ENCODE peak calls at places on chromosomes 2 and 18, in ten cellular contexts. One of them, this sample, is unnamed. For H3K36me3 and H3K4me1, the result is how much of the 10 kb centered on the place peaks cover.

GRCh38 chr2:100730290-100730868 is 89.6 kb upstream of the NPAS2 start:
- DNase-seq in sigmoid colon: peak
- DNase-seq in stomach: peak
- DNase-seq in transverse colon: peak
- DNase-seq in spleen: no peak
- DNase-seq in HCT116: peak
- DNase-seq in suprapubic skin: no peak
- DNase-seq in prostate gland: peak
- DNase-seq in H1: peak
- DNase-seq in GM23338: peak
- DNase-seq in this sample: no peak

GRCh38 chr2:190099890-190100289 is 37.4 kb upstream of the MSTN start:
- DNase-seq in sigmoid colon: no peak
- DNase-seq in stomach: no peak
- DNase-seq in transverse colon: no peak
- DNase-seq in spleen: no peak
- DNase-seq in HCT116: no peak
- DNase-seq in suprapubic skin: no peak
- DNase-seq in prostate gland: no peak
- DNase-seq in H1: no peak
- DNase-seq in GM23338: no peak
- DNase-seq in this sample: no peak

GRCh38 chr2:215657844-215658243 is 222.0 kb upstream of the FN1 start:
- DNase-seq in sigmoid colon: no peak
- DNase-seq in stomach: no peak
- DNase-seq in transverse colon: no peak
- DNase-seq in spleen: no peak
- DNase-seq in HCT116: no peak
- DNase-seq in suprapubic skin: no peak
- DNase-seq in prostate gland: no peak
- DNase-seq in H1: no peak
- DNase-seq in GM23338: no peak
- DNase-seq in this sample: no peak

GRCh38 chr2:227942021-227942420 is 70.6 kb downstream of the DAW1 start:
- DNase-seq in sigmoid colon: no peak
- DNase-seq in stomach: no peak
- DNase-seq in transverse colon: no peak
- DNase-seq in spleen: no peak
- DNase-seq in HCT116: no peak
- DNase-seq in suprapubic skin: no peak
- DNase-seq in prostate gland: no peak
- DNase-seq in H1: no peak
- DNase-seq in GM23338: no peak
- DNase-seq in this sample: no peak

GRCh38 chr18:24799176-24799575 is 338.7 kb downstream of the HRH4 start:
- DNase-seq in sigmoid colon: no peak
- DNase-seq in stomach: no peak
- DNase-seq in transverse colon: no peak
- DNase-seq in spleen: no peak
- DNase-seq in HCT116: no peak
- DNase-seq in suprapubic skin: no peak
- DNase-seq in prostate gland: no peak
- DNase-seq in H1: no peak
- DNase-seq in GM23338: no peak
- DNase-seq in this sample: no peak

GRCh38 chr2:147463881-147464520 is 380.8 kb upstream of the ACVR2A start:
- DNase-seq in sigmoid colon: no peak
- DNase-seq in stomach: no peak
- DNase-seq in transverse colon: peak
- DNase-seq in spleen: no peak
- DNase-seq in HCT116: no peak
- DNase-seq in suprapubic skin: no peak
- DNase-seq in prostate gland: no peak
- DNase-seq in H1: no peak
- DNase-seq in GM23338: no peak
- DNase-seq in this sample: no peak

GRCh38 chr2:223944166-223944703 is 900 bp downstream of the WDFY1 start:
- DNase-seq in sigmoid colon: peak
- DNase-seq in stomach: peak
- DNase-seq in transverse colon: peak
- DNase-seq in spleen: peak
- DNase-seq in HCT116: no peak
- DNase-seq in suprapubic skin: no peak
- DNase-seq in prostate gland: peak
- DNase-seq in H1: peak
- DNase-seq in GM23338: peak
- DNase-seq in this sample: no peak

GRCh38 chr2:43220229-43220981 is 6.0 kb downstream of the ZFP36L2 start:
- DNase-seq in sigmoid colon: no peak
- DNase-seq in stomach: no peak
- DNase-seq in transverse colon: no peak
- DNase-seq in spleen: peak
- DNase-seq in HCT116: no peak
- DNase-seq in suprapubic skin: no peak
- DNase-seq in prostate gland: no peak
- DNase-seq in H1: no peak
- DNase-seq in GM23338: no peak
- DNase-seq in this sample: no peak

GRCh38 chr18:79560042-79560860 is 119.4 kb upstream of the CTDP1 start:
- DNase-seq in sigmoid colon: peak
- DNase-seq in stomach: no peak
- DNase-seq in transverse colon: no peak
- DNase-seq in spleen: peak
- DNase-seq in HCT116: no peak
- DNase-seq in suprapubic skin: peak
- DNase-seq in prostate gland: no peak
- DNase-seq in H1: no peak
- DNase-seq in GM23338: no peak
- DNase-seq in this sample: peak

GRCh38 chr18:29164020-29164706 is 987.2 kb upstream of the CDH2 start:
- DNase-seq in sigmoid colon: no peak
- DNase-seq in stomach: no peak
- DNase-seq in transverse colon: no peak
- DNase-seq in spleen: no peak
- DNase-seq in HCT116: peak
- DNase-seq in suprapubic skin: no peak
- DNase-seq in prostate gland: no peak
- DNase-seq in H1: no peak
- DNase-seq in GM23338: no peak
- DNase-seq in this sample: no peak

GRCh38 chr2:236745420-236746210 is 176.0 kb downstream of the ACKR3 start:
- DNase-seq in sigmoid colon: no peak
- DNase-seq in stomach: no peak
- DNase-seq in transverse colon: no peak
- DNase-seq in spleen: no peak
- DNase-seq in HCT116: no peak
- DNase-seq in suprapubic skin: no peak
- DNase-seq in prostate gland: peak
- DNase-seq in H1: no peak
- DNase-seq in GM23338: peak
- DNase-seq in this sample: peak

GRCh38 chr18:2903006-2903405 is 56.2 kb downstream of the EMILIN2 start:
- DNase-seq in sigmoid colon: peak
- DNase-seq in stomach: no peak
- DNase-seq in transverse colon: peak
- DNase-seq in spleen: no peak
- DNase-seq in HCT116: no peak
- DNase-seq in suprapubic skin: peak
- DNase-seq in prostate gland: no peak
- DNase-seq in H1: no peak
- DNase-seq in GM23338: no peak
- DNase-seq in this sample: no peak

GRCh38 chr2:205660521-205661124 is 21.7 kb upstream of the NRP2 start:
- DNase-seq in sigmoid colon: peak
- DNase-seq in stomach: no peak
- DNase-seq in transverse colon: peak
- DNase-seq in spleen: no peak
- DNase-seq in HCT116: no peak
- DNase-seq in suprapubic skin: no peak
- DNase-seq in prostate gland: peak
- DNase-seq in H1: peak
- DNase-seq in GM23338: no peak
- DNase-seq in this sample: peak

GRCh38 chr2:224354631-224355211 is 47.2 kb downstream of the FAM124B start:
- DNase-seq in sigmoid colon: no peak
- DNase-seq in stomach: no peak
- DNase-seq in transverse colon: no peak
- DNase-seq in spleen: no peak
- DNase-seq in HCT116: no peak
- DNase-seq in suprapubic skin: no peak
- DNase-seq in prostate gland: no peak
- DNase-seq in H1: no peak
- DNase-seq in GM23338: no peak
- DNase-seq in this sample: no peak

GRCh38 chr18:31679133-31679731 is 5.1 kb downstream of the B4GALT6 start:
- DNase-seq in sigmoid colon: no peak
- DNase-seq in stomach: no peak
- DNase-seq in transverse colon: no peak
- DNase-seq in spleen: no peak
- DNase-seq in HCT116: peak
- DNase-seq in suprapubic skin: no peak
- DNase-seq in prostate gland: no peak
- DNase-seq in H1: no peak
- DNase-seq in GM23338: no peak
- DNase-seq in this sample: no peak

GRCh38 chr2:227106845-227107759 is 56.9 kb downstream of the COL4A4 start:
- DNase-seq in sigmoid colon: no peak
- DNase-seq in stomach: peak
- DNase-seq in transverse colon: peak
- DNase-seq in spleen: no peak
- DNase-seq in HCT116: peak
- DNase-seq in suprapubic skin: no peak
- DNase-seq in prostate gland: peak
- DNase-seq in H1: peak
- DNase-seq in GM23338: peak
- DNase-seq in this sample: no peak

GRCh38 chr2:144835634-144836351 is 315.9 kb upstream of the ZEB2 start:
- DNase-seq in sigmoid colon: no peak
- DNase-seq in stomach: no peak
- DNase-seq in transverse colon: no peak
- DNase-seq in spleen: no peak
- DNase-seq in HCT116: peak
- DNase-seq in suprapubic skin: no peak
- DNase-seq in prostate gland: no peak
- DNase-seq in H1: no peak
- DNase-seq in GM23338: no peak
- DNase-seq in this sample: no peak

DNA sequence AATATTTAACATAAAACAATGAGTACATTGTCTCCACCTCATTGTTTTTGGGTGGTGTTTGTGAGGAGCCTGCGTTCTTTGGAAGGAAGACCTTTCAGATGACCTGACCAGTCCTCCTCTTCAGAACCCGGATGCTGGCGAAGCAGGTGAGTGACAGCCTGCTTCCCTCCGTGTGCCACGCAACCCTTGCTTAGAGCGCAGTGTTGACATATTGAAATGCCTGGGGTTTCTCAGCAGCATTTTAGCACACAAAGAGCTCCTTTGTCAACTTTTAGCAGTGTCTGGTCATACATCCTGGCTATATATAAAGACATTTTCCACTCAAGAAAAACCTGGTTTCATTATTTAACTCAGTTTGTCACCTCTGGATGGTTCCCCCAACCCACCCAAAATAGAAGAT is 335.7 kb upstream of the POU3F3 start:
- DNase-seq in sigmoid colon: no peak
- DNase-seq in stomach: no peak
- DNase-seq in transverse colon: no peak
- DNase-seq in spleen: no peak
- DNase-seq in HCT116: no peak
- DNase-seq in suprapubic skin: no peak
- DNase-seq in prostate gland: no peak
- DNase-seq in H1: no peak
- DNase-seq in GM23338: no peak
- DNase-seq in this sample: no peak
- TF ChIP-seq POLR2AphosphoS5 in sigmoid colon: no peak
- TF ChIP-seq POLR2AphosphoS5 in stomach: no peak
- TF ChIP-seq POLR2AphosphoS5 in transverse colon: no peak
- TF ChIP-seq POLR2AphosphoS5 in spleen: no peak
- TF ChIP-seq POLR2AphosphoS5 in HCT116: no peak
- TF ChIP-seq POLR2AphosphoS5 in suprapubic skin: no peak
- TF ChIP-seq POLR2AphosphoS5 in prostate gland: no peak
- TF ChIP-seq POLR2AphosphoS5 in H1: no peak
- TF ChIP-seq POLR2AphosphoS5 in GM23338: no peak
- TF ChIP-seq POLR2AphosphoS5 in this sample: no peak

GRCh38 chr2:96823203-96823602 is 7.1 kb downstream of the CNNM3 start:
- DNase-seq in sigmoid colon: no peak
- DNase-seq in stomach: no peak
- DNase-seq in transverse colon: no peak
- DNase-seq in spleen: peak
- DNase-seq in HCT116: no peak
- DNase-seq in suprapubic skin: no peak
- DNase-seq in prostate gland: no peak
- DNase-seq in H1: no peak
- DNase-seq in GM23338: no peak
- DNase-seq in this sample: no peak
- H3K36me3 ChIP-seq in sigmoid colon: under half
- H3K36me3 ChIP-seq in stomach: half or more
- H3K36me3 ChIP-seq in transverse colon: under half
- H3K36me3 ChIP-seq in spleen: under half
- H3K36me3 ChIP-seq in HCT116: under half
- H3K36me3 ChIP-seq in suprapubic skin: under half
- H3K36me3 ChIP-seq in prostate gland: under half
- H3K36me3 ChIP-seq in H1: under half
- H3K36me3 ChIP-seq in GM23338: under half
- H3K36me3 ChIP-seq in this sample: under half

GRCh38 chr2:119181391-119181790 is 22.8 kb upstream of the C1QL2 start:
- DNase-seq in sigmoid colon: no peak
- DNase-seq in stomach: no peak
- DNase-seq in transverse colon: no peak
- DNase-seq in spleen: no peak
- DNase-seq in HCT116: no peak
- DNase-seq in suprapubic skin: no peak
- DNase-seq in prostate gland: no peak
- DNase-seq in H1: no peak
- DNase-seq in GM23338: no peak
- DNase-seq in this sample: no peak
- H3K4me1 ChIP-seq in sigmoid colon: under half
- H3K4me1 ChIP-seq in stomach: under half
- H3K4me1 ChIP-seq in transverse colon: under half
- H3K4me1 ChIP-seq in spleen: under half
- H3K4me1 ChIP-seq in HCT116: under half
- H3K4me1 ChIP-seq in suprapubic skin: under half
- H3K4me1 ChIP-seq in prostate gland: under half
- H3K4me1 ChIP-seq in H1: under half
- H3K4me1 ChIP-seq in GM23338: under half
- H3K4me1 ChIP-seq in this sample: under half

DNA sequence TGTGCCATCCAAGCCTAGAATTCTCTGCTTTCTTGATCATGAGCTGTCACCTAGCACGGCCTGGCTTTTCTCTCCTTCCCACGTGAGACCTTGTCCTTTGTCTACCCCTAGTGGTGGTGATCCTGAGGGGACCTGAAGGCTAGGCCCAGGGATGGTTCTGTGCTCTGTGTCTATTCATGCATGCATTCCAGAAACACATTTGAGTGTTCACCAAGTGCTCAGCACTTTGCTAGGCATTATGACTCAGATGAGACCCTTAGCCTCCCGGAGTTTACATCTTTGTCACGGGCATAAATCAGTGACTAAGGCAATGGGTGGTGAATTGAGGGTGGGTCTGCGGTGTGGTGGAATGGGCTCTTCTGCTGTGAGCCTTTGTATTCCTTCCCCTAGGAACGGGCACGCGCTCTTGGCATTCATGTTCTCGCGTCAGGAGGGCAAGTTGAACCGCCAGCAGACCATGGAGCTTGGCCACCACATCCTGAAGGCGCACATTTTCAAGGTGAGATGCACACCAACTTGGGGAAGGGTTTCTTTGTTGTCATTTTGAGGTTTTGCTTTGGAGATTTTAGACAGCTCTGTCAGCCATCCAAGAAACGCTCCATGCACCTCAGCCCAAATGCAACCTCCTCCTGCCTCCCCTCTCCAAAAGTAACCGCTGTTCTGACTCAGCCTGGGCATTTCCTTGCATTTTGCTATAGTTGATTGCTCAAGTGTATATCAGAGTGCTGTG is 100.9 kb downstream of the WDSUB1 start:
- DNase-seq in sigmoid colon: no peak
- DNase-seq in stomach: no peak
- DNase-seq in transverse colon: no peak
- DNase-seq in spleen: no peak
- DNase-seq in HCT116: peak
- DNase-seq in suprapubic skin: no peak
- DNase-seq in prostate gland: no peak
- DNase-seq in H1: no peak
- DNase-seq in GM23338: peak
- DNase-seq in this sample: no peak
- TF ChIP-seq POLR2AphosphoS5 in sigmoid colon: peak
- TF ChIP-seq POLR2AphosphoS5 in stomach: no peak
- TF ChIP-seq POLR2AphosphoS5 in transverse colon: no peak
- TF ChIP-seq POLR2AphosphoS5 in spleen: no peak
- TF ChIP-seq POLR2AphosphoS5 in HCT116: no peak
- TF ChIP-seq POLR2AphosphoS5 in suprapubic skin: no peak
- TF ChIP-seq POLR2AphosphoS5 in prostate gland: no peak
- TF ChIP-seq POLR2AphosphoS5 in H1: no peak
- TF ChIP-seq POLR2AphosphoS5 in GM23338: no peak
- TF ChIP-seq POLR2AphosphoS5 in this sample: no peak

This sample was measured in breast epithelium.